ENCODE peak calls at places on chromosome 10, in four cellular contexts. One of them, this sample, is unnamed.

GRCh38 chr10:10056958-10057357 is 960.7 kb upstream of the CELF2 start:
- DNase-seq in endothelial cell: no peak
- DNase-seq in fibroblast of lung: peak
- DNase-seq in spleen: no peak
- DNase-seq in this sample: no peak

GRCh38 chr10:104267721-104268690 is 978 bp upstream of the GSTO2 start:
- DNase-seq in fibroblast of lung: no peak
- DNase-seq in endothelial cell: no peak
- DNase-seq in spleen: peak
- DNase-seq in this sample: no peak

GRCh38 chr10:51524041-51524440 is 175.4 kb downstream of the CSTF2T start:
- DNase-seq in fibroblast of lung: no peak
- DNase-seq in endothelial cell: no peak
- DNase-seq in spleen: no peak
- DNase-seq in this sample: no peak

GRCh38 chr10:5945203-5945534 is 32.2 kb downstream of the IL15RA start:
- DNase-seq in spleen: no peak
- DNase-seq in fibroblast of lung: no peak
- DNase-seq in endothelial cell: no peak
- DNase-seq in this sample: no peak

GRCh38 chr10:102660891-102661613 is 16.8 kb downstream of the TRIM8 start:
- DNase-seq in spleen: peak
- DNase-seq in fibroblast of lung: peak
- DNase-seq in endothelial cell: no peak
- DNase-seq in this sample: peak

GRCh38 chr10:60182691-60183090 is 207.0 kb downstream of the ANK3 start:
- DNase-seq in endothelial cell: no peak
- DNase-seq in fibroblast of lung: peak
- DNase-seq in spleen: no peak
- DNase-seq in this sample: no peak

GRCh38 chr10:58782876-58783859 is 270.5 kb downstream of the BICC1 start:
- DNase-seq in spleen: no peak
- DNase-seq in endothelial cell: no peak
- DNase-seq in fibroblast of lung: peak
- DNase-seq in this sample: peak

GRCh38 chr10:132644544-132645530 is 107.2 kb downstream of the INPP5A start:
- DNase-seq in endothelial cell: no peak
- DNase-seq in spleen: peak
- DNase-seq in fibroblast of lung: no peak
- DNase-seq in this sample: no peak

GRCh38 chr10:25026463-25026862 is 10.1 kb downstream of the THNSL1 start:
- DNase-seq in fibroblast of lung: peak
- DNase-seq in spleen: no peak
- DNase-seq in endothelial cell: no peak
- DNase-seq in this sample: no peak

GRCh38 chr10:9239298-9239697 is 1184.8 kb downstream of the GATA3 start:
- DNase-seq in endothelial cell: no peak
- DNase-seq in fibroblast of lung: peak
- DNase-seq in spleen: no peak
- DNase-seq in this sample: no peak

GRCh38 chr10:56178210-56178609 is 182.8 kb downstream of the ZWINT start:
- DNase-seq in fibroblast of lung: no peak
- DNase-seq in endothelial cell: no peak
- DNase-seq in spleen: no peak
- DNase-seq in this sample: no peak

GRCh38 chr10:95392711-95393164 is 101.9 kb upstream of the PDLIM1 start:
- DNase-seq in fibroblast of lung: no peak
- DNase-seq in endothelial cell: no peak
- DNase-seq in spleen: no peak
- DNase-seq in this sample: no peak

GRCh38 chr10:102632394-102633062 is 11.8 kb upstream of the TRIM8 start:
- DNase-seq in fibroblast of lung: peak
- DNase-seq in spleen: peak
- DNase-seq in endothelial cell: no peak
- DNase-seq in this sample: no peak

GRCh38 chr10:110919349-110919931 is at the start of gene SHOC2:
- DNase-seq in spleen: peak
- DNase-seq in endothelial cell: peak
- DNase-seq in fibroblast of lung: no peak
- DNase-seq in this sample: no peak

GRCh38 chr10:24957624-24958435 is 5.4 kb upstream of the PRTFDC1 start:
- DNase-seq in fibroblast of lung: peak
- DNase-seq in spleen: no peak
- DNase-seq in endothelial cell: no peak
- DNase-seq in this sample: peak

GRCh38 chr10:75197906-75198305 is 12.7 kb upstream of the VDAC2 start:
- DNase-seq in spleen: no peak
- DNase-seq in fibroblast of lung: no peak
- DNase-seq in endothelial cell: no peak
- DNase-seq in this sample: no peak

GRCh38 chr10:43258922-43259247 is 8.0 kb downstream of the RASGEF1A start:
- DNase-seq in spleen: no peak
- DNase-seq in endothelial cell: no peak
- DNase-seq in fibroblast of lung: no peak
- DNase-seq in this sample: no peak

GRCh38 chr10:17112566-17112965 is 17.0 kb downstream of the CUBN start:
- DNase-seq in endothelial cell: no peak
- DNase-seq in fibroblast of lung: no peak
- DNase-seq in spleen: no peak
- DNase-seq in this sample: no peak

GRCh38 chr10:34889004-34889869 is 74.1 kb upstream of the PARD3 start:
- DNase-seq in endothelial cell: no peak
- DNase-seq in fibroblast of lung: peak
- DNase-seq in spleen: no peak
- DNase-seq in this sample: peak

GRCh38 chr10:110490640-110491039 is 7.1 kb upstream of the DUSP5 start:
- DNase-seq in endothelial cell: no peak
- DNase-seq in spleen: no peak
- DNase-seq in fibroblast of lung: no peak
- DNase-seq in this sample: no peak

GRCh38 chr10:87661861-87662785 is 2.4 kb downstream of the PAPSS2 start:
- DNase-seq in spleen: no peak
- DNase-seq in fibroblast of lung: no peak
- DNase-seq in endothelial cell: no peak
- DNase-seq in this sample: no peak

GRCh38 chr10:119742988-119743646 is 17.3 kb downstream of the INPP5F start:
- DNase-seq in endothelial cell: no peak
- DNase-seq in fibroblast of lung: peak
- DNase-seq in spleen: no peak
- DNase-seq in this sample: no peak

GRCh38 chr10:103982639-103983038 is 15.7 kb downstream of the SLK start:
- DNase-seq in endothelial cell: peak
- DNase-seq in fibroblast of lung: no peak
- DNase-seq in spleen: no peak
- DNase-seq in this sample: no peak

GRCh38 chr10:29501692-29502091 is 133.1 kb downstream of the SVIL start:
- DNase-seq in endothelial cell: no peak
- DNase-seq in fibroblast of lung: peak
- DNase-seq in spleen: no peak
- DNase-seq in this sample: peak

GRCh38 chr10:77391605-77392235 is 245.9 kb downstream of the KCNMA1 start:
- DNase-seq in endothelial cell: peak
- DNase-seq in fibroblast of lung: peak
- DNase-seq in spleen: no peak
- DNase-seq in this sample: peak

GRCh38 chr10:78921906-78922305 is 146.9 kb upstream of the ZMIZ1 start:
- DNase-seq in fibroblast of lung: no peak
- DNase-seq in endothelial cell: no peak
- DNase-seq in spleen: peak
- DNase-seq in this sample: no peak

GRCh38 chr10:50228672-50229071 is 22.6 kb downstream of the ASAH2 start:
- DNase-seq in endothelial cell: no peak
- DNase-seq in spleen: no peak
- DNase-seq in fibroblast of lung: no peak
- DNase-seq in this sample: no peak

GRCh38 chr10:17913604-17914003 is 38.1 kb upstream of the SLC39A12 start:
- DNase-seq in endothelial cell: no peak
- DNase-seq in fibroblast of lung: no peak
- DNase-seq in spleen: no peak
- DNase-seq in this sample: no peak

GRCh38 chr10:105509551-105509950 is 868.5 kb downstream of the SORCS3 start:
- DNase-seq in spleen: no peak
- DNase-seq in fibroblast of lung: no peak
- DNase-seq in endothelial cell: no peak
- DNase-seq in this sample: no peak

GRCh38 chr10:96984512-96985225 is 152.6 kb downstream of the LCOR start:
- DNase-seq in fibroblast of lung: no peak
- DNase-seq in spleen: no peak
- DNase-seq in endothelial cell: no peak
- DNase-seq in this sample: no peak

GRCh38 chr10:18527692-18528091 is 123.7 kb downstream of the NSUN6 start:
- DNase-seq in fibroblast of lung: peak
- DNase-seq in spleen: no peak
- DNase-seq in endothelial cell: no peak
- DNase-seq in this sample: no peak

GRCh38 chr10:67257427-67258144 is 331.8 kb downstream of the LRRTM3 start:
- DNase-seq in fibroblast of lung: no peak
- DNase-seq in spleen: no peak
- DNase-seq in endothelial cell: no peak
- DNase-seq in this sample: no peak

DNA sequence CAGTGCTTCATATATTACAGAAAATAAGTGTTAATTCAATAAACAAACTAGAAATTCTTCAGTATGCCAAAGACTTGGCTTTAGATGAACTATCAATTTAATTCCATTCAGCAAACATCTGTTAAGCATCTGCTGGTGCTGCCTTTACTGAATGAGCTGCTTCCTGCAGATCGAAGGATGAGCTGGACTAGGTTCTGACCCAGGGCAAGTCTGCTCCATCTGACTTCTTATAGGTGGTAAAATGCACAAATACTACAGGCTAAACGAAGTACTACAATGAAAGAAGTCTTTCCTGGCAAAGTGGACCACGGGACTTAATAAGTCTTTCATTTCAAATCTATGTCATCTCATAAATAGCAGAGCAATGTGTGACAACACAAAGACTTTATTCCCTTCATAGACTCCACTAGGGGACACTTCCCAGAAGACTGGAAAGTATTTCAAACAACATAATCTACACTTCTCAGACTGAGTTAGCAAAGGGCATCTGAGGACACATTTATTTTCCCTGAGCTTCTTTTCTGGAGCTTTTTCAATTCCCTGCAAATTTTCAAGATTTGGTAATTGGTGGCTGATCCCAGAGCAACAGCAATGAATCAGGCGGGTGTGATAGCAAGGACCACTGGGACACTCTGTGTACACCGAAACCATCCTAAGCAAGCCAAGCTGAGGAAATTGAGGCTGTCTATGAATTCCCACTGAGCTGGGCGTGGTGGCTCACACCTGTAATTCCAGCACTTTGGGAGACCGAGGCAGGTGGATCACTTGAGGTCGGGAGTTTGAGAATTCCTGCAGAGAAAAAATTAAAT is 108.9 kb upstream of the FRMD4A start:
- DNase-seq in spleen: no peak
- DNase-seq in endothelial cell: no peak
- DNase-seq in fibroblast of lung: peak
- DNase-seq in this sample: no peak
- TF ChIP-seq CTCF in spleen: no peak
- TF ChIP-seq CTCF in endothelial cell: no peak
- TF ChIP-seq CTCF in fibroblast of lung: no peak
- TF ChIP-seq CTCF in this sample: no peak

GRCh38 chr10:100307716-100308115 is 21.2 kb upstream of the BLOC1S2 start:
- DNase-seq in endothelial cell: no peak
- DNase-seq in spleen: no peak
- DNase-seq in fibroblast of lung: peak
- DNase-seq in this sample: no peak

GRCh38 chr10:100303724-100304319 is 17.3 kb upstream of the BLOC1S2 start:
- DNase-seq in spleen: no peak
- DNase-seq in endothelial cell: no peak
- DNase-seq in fibroblast of lung: peak
- DNase-seq in this sample: no peak

GRCh38 chr10:100306861-100307260 is 20.4 kb upstream of the BLOC1S2 start:
- DNase-seq in endothelial cell: no peak
- DNase-seq in spleen: no peak
- DNase-seq in fibroblast of lung: no peak
- DNase-seq in this sample: no peak

GRCh38 chr10:100304414-100304813 is 17.9 kb upstream of the BLOC1S2 start:
- DNase-seq in fibroblast of lung: no peak
- DNase-seq in spleen: no peak
- DNase-seq in endothelial cell: no peak
- DNase-seq in this sample: no peak
- TF ChIP-seq CTCF in fibroblast of lung: no peak
- TF ChIP-seq CTCF in spleen: no peak
- TF ChIP-seq CTCF in endothelial cell: no peak
- TF ChIP-seq CTCF in this sample: no peak

GRCh38 chr10:23037561-23037960 is 57.8 kb upstream of the MSRB2 start:
- DNase-seq in fibroblast of lung: no peak
- DNase-seq in endothelial cell: no peak
- DNase-seq in spleen: no peak
- DNase-seq in this sample: no peak

GRCh38 chr10:23034790-23035189 is 60.6 kb upstream of the MSRB2 start:
- DNase-seq in endothelial cell: no peak
- DNase-seq in spleen: no peak
- DNase-seq in fibroblast of lung: no peak
- DNase-seq in this sample: no peak

GRCh38 chr10:23031318-23031717 is 64.1 kb upstream of the MSRB2 start:
- DNase-seq in endothelial cell: no peak
- DNase-seq in spleen: no peak
- DNase-seq in fibroblast of lung: no peak
- DNase-seq in this sample: no peak

GRCh38 chr10:23038172-23038571 is 57.2 kb upstream of the MSRB2 start:
- DNase-seq in endothelial cell: no peak
- DNase-seq in fibroblast of lung: no peak
- DNase-seq in spleen: no peak
- DNase-seq in this sample: no peak

GRCh38 chr10:23035569-23035968 is 59.8 kb upstream of the MSRB2 start:
- DNase-seq in spleen: no peak
- DNase-seq in endothelial cell: peak
- DNase-seq in fibroblast of lung: no peak
- DNase-seq in this sample: no peak
- TF ChIP-seq CTCF in spleen: no peak
- TF ChIP-seq CTCF in endothelial cell: peak
- TF ChIP-seq CTCF in fibroblast of lung: peak
- TF ChIP-seq CTCF in this sample: no peak

DNA sequence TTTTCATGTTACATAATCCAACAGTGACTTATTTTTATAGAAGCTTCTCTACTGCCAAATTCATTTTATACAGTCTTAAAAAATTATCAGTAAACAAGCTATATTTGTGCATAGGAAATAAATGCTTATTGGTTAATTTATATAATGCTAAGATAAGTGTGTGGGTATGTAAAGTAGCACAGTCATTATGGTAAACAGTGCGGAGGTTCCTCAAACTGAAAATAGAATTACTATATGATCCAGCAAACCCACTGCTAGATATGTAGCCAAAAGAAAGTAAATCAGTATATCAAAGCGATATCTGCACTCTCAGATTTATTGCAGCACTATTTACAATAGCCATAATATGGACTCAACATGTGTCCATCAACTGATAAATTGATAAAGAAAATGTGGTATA is 71.1 kb downstream of the ATRNL1 start:
- DNase-seq in spleen: no peak
- DNase-seq in fibroblast of lung: no peak
- DNase-seq in endothelial cell: no peak
- DNase-seq in this sample: no peak
- TF ChIP-seq CTCF in spleen: no peak
- TF ChIP-seq CTCF in fibroblast of lung: no peak
- TF ChIP-seq CTCF in endothelial cell: no peak
- TF ChIP-seq CTCF in this sample: no peak